ENCODE peak calls at places on chromosomes 16 and 17, in nine cellular contexts. R is activated CD4-positive, alpha-beta T cell treated with anti-CD3 and anti-CD28 coated beads for 48 hours; C is stimulated activated CD8-positive, alpha-beta memory T cell treated with anti-CD3 and anti-CD28 coated beads, Interleukin-12 subunit alpha, Interleukin-12 subunit beta, amount 100 ng/mL, for 4 hours; P is amygdala; N is esophagus squamous epithelium; O is OCI-M1; T is RPMI7951; D is EH; E is stomach. Y is an unnamed sample.

GRCh38 chr17:29588561-29589411 is 662 bp downstream of the GIT1 start:
- DNase-seq in R (peak), C (peak), P (no peak), N (no peak), O (peak), T (peak), D (peak), E (no peak), Y (peak)

GRCh38 chr17:75265614-75266314 is 4.1 kb downstream of the MRPS7 start:
- DNase-seq in R (no peak), C (no peak), P (no peak), N (no peak), O (no peak), T (no peak), D (no peak), E (no peak), Y (no peak)

GRCh38 chr17:49730078-49730786 is 22.5 kb upstream of the SLC35B1 start:
- DNase-seq in R (no peak), C (no peak), P (peak), N (no peak), O (no peak), T (peak), D (peak), E (peak), Y (peak)

GRCh38 chr16:51723016-51723724 is 572.1 kb upstream of the SALL1 start:
- DNase-seq in R (no peak), C (no peak), P (no peak), N (no peak), O (no peak), T (no peak), D (no peak), E (no peak), Y (no peak)

GRCh38 chr17:2150871-2151270 is 96.0 kb downstream of the HIC1 start:
- DNase-seq in R (no peak), C (no peak), P (no peak), N (no peak), O (no peak), T (no peak), D (no peak), E (no peak), Y (no peak)

GRCh38 chr17:80737106-80738019 is 192.7 kb downstream of the RPTOR start:
- DNase-seq in R (no peak), C (no peak), P (no peak), N (no peak), O (peak), T (no peak), D (no peak), E (no peak), Y (no peak)

GRCh38 chr17:48544356-48545021 is 420 bp downstream of the HOXB2 start:
- DNase-seq in R (peak), C (no peak), P (no peak), N (no peak), O (peak), T (peak), D (peak), E (peak), Y (peak)

GRCh38 chr17:45784583-45785372 is 658 bp downstream of the CRHR1 start:
- DNase-seq in R (peak), C (no peak), P (no peak), N (no peak), O (peak), T (no peak), D (peak), E (peak), Y (no peak)

GRCh38 chr16:85330694-85331188 is 218.5 kb upstream of the CIBAR2 start:
- DNase-seq in R (peak), C (no peak), P (no peak), N (no peak), O (peak), T (peak), D (peak), E (no peak), Y (peak)

GRCh38 chr17:27520571-27521185 is 64.4 kb downstream of the KSR1 start:
- DNase-seq in R (no peak), C (no peak), P (peak), N (no peak), O (no peak), T (peak), D (no peak), E (no peak), Y (no peak)

GRCh38 chr16:67013823-67014640 is 14.9 kb upstream of the CBFB start:
- DNase-seq in R (peak), C (peak), P (peak), N (no peak), O (peak), T (peak), D (peak), E (peak), Y (peak)

GRCh38 chr16:4200000-4200780 is 41.7 kb downstream of the SRL start:
- DNase-seq in R (peak), C (no peak), P (no peak), N (no peak), O (peak), T (peak), D (peak), E (peak), Y (peak)

GRCh38 chr16:53517851-53518250 is 14.8 kb upstream of the AKTIP start:
- DNase-seq in R (no peak), C (no peak), P (no peak), N (no peak), O (no peak), T (no peak), D (no peak), E (no peak), Y (no peak)

GRCh38 chr16:85187002-85187401 is 74.7 kb upstream of the CIBAR2 start:
- DNase-seq in R (no peak), C (no peak), P (no peak), N (no peak), O (no peak), T (no peak), D (peak), E (no peak), Y (no peak)

GRCh38 chr17:49901460-49902331 is 53.8 kb upstream of the TAC4 start:
- DNase-seq in R (no peak), C (no peak), P (no peak), N (no peak), O (no peak), T (no peak), D (no peak), E (no peak), Y (no peak)

GRCh38 chr17:79036609-79037008 is 12.6 kb downstream of the C1QTNF1 start:
- DNase-seq in R (no peak), C (no peak), P (peak), N (no peak), O (no peak), T (peak), D (peak), E (no peak), Y (peak)

GRCh38 chr16:19884611-19885455 is at the start of gene GPRC5B:
- DNase-seq in R (peak), C (peak), P (peak), N (no peak), O (no peak), T (peak), D (peak), E (peak), Y (no peak)

GRCh38 chr16:76345093-76345735 is 68.0 kb downstream of the CNTNAP4 start:
- DNase-seq in R (no peak), C (no peak), P (no peak), N (no peak), O (peak), T (no peak), D (no peak), E (no peak), Y (no peak)

GRCh38 chr16:324451-325334 is 27.8 kb downstream of the AXIN1 start:
- DNase-seq in R (peak), C (peak), P (no peak), N (no peak), O (peak), T (no peak), D (no peak), E (no peak), Y (no peak)

GRCh38 chr16:81567987-81568748 is 123.6 kb downstream of the CMIP start:
- DNase-seq in R (peak), C (no peak), P (no peak), N (no peak), O (no peak), T (peak), D (peak), E (peak), Y (peak)

GRCh38 chr17:63032141-63032540 is 66.1 kb downstream of the TANC2 start:
- DNase-seq in R (no peak), C (no peak), P (no peak), N (no peak), O (peak), T (no peak), D (no peak), E (no peak), Y (no peak)

GRCh38 chr16:11977206-11978041 is 890 bp downstream of the SNX29 start:
- DNase-seq in R (no peak), C (no peak), P (peak), N (no peak), O (no peak), T (peak), D (peak), E (no peak), Y (peak)

GRCh38 chr16:89552913-89553312 is 7.6 kb upstream of the RPL13 start:
- DNase-seq in R (no peak), C (no peak), P (no peak), N (no peak), O (no peak), T (no peak), D (no peak), E (no peak), Y (no peak)

GRCh38 chr17:77322534-77323412 is 182.0 kb downstream of the SEC14L1 start:
- DNase-seq in R (no peak), C (no peak), P (peak), N (no peak), O (peak), T (peak), D (peak), E (peak), Y (peak)

GRCh38 chr17:22703204-22703603 is 1010.9 kb downstream of the KCNJ18 start:
- DNase-seq in R (peak), C (no peak), P (no peak), N (no peak), O (peak), T (no peak), D (no peak), E (no peak), Y (no peak)

GRCh38 chr17:72362466-72363335 is 241.9 kb downstream of the SOX9 start:
- DNase-seq in R (no peak), C (no peak), P (no peak), N (no peak), O (no peak), T (peak), D (peak), E (no peak), Y (peak)

GRCh38 chr17:42525221-42525620 is 10.8 kb upstream of the NAGLU start:
- DNase-seq in R (no peak), C (no peak), P (no peak), N (no peak), O (no peak), T (peak), D (peak), E (no peak), Y (no peak)

GRCh38 chr17:50431219-50431618 is 5.2 kb downstream of the ACSF2 start:
- DNase-seq in R (no peak), C (no peak), P (no peak), N (no peak), O (no peak), T (no peak), D (no peak), E (no peak), Y (no peak)

GRCh38 chr17:67390646-67391480 is 13.8 kb downstream of the PITPNC1 start:
- DNase-seq in R (peak), C (peak), P (peak), N (no peak), O (no peak), T (peak), D (peak), E (peak), Y (peak)

Y was measured in LHCN-M2.